ENCODE peak calls at places on chromosomes 1 and 21, in six cellular contexts. One of them, this sample, is unnamed.

GRCh38 chr1:228978486-228979324 is 243.4 kb downstream of the RHOU start:
- DNase-seq in mesenchymal stem cell: no peak
- DNase-seq in H1: no peak
- DNase-seq in IMR-90: no peak
- DNase-seq in mesendoderm: peak
- DNase-seq in neuronal stem cell: no peak
- DNase-seq in this sample: peak

GRCh38 chr1:72282690-72283203 is 408 bp upstream of the NEGR1 start:
- DNase-seq in mesendoderm: peak
- DNase-seq in H1: peak
- DNase-seq in IMR-90: peak
- DNase-seq in mesenchymal stem cell: peak
- DNase-seq in neuronal stem cell: peak
- DNase-seq in this sample: peak

GRCh38 chr1:227709451-227709850 is 25.7 kb downstream of the JMJD4 start:
- DNase-seq in neuronal stem cell: no peak
- DNase-seq in H1: no peak
- DNase-seq in mesenchymal stem cell: no peak
- DNase-seq in mesendoderm: no peak
- DNase-seq in IMR-90: no peak
- DNase-seq in this sample: peak

GRCh38 chr1:112956503-112957132 is 622 bp upstream of the SLC16A1 start:
- DNase-seq in IMR-90: no peak
- DNase-seq in neuronal stem cell: no peak
- DNase-seq in H1: no peak
- DNase-seq in mesenchymal stem cell: peak
- DNase-seq in mesendoderm: peak
- DNase-seq in this sample: peak

GRCh38 chr1:56644941-56645662 is at the start of gene PRKAA2:
- DNase-seq in mesendoderm: peak
- DNase-seq in neuronal stem cell: peak
- DNase-seq in mesenchymal stem cell: peak
- DNase-seq in H1: peak
- DNase-seq in IMR-90: peak
- DNase-seq in this sample: peak

GRCh38 chr1:175390081-175390481 is 197.5 kb upstream of the KIAA0040 start:
- DNase-seq in mesendoderm: no peak
- DNase-seq in H1: no peak
- DNase-seq in neuronal stem cell: no peak
- DNase-seq in mesenchymal stem cell: no peak
- DNase-seq in IMR-90: no peak
- DNase-seq in this sample: no peak

GRCh38 chr1:247528812-247529474 is 7.3 kb downstream of the OR2C3 start:
- DNase-seq in mesendoderm: no peak
- DNase-seq in H1: no peak
- DNase-seq in IMR-90: no peak
- DNase-seq in mesenchymal stem cell: no peak
- DNase-seq in neuronal stem cell: no peak
- DNase-seq in this sample: peak

GRCh38 chr1:53349968-53350852 is 22.3 kb upstream of the LRP8 start:
- DNase-seq in neuronal stem cell: no peak
- DNase-seq in IMR-90: no peak
- DNase-seq in mesenchymal stem cell: no peak
- DNase-seq in H1: peak
- DNase-seq in mesendoderm: no peak
- DNase-seq in this sample: no peak

GRCh38 chr21:43270800-43271261 is 102.0 kb downstream of the CRYAA start:
- DNase-seq in mesenchymal stem cell: no peak
- DNase-seq in neuronal stem cell: no peak
- DNase-seq in mesendoderm: no peak
- DNase-seq in H1: no peak
- DNase-seq in IMR-90: no peak
- DNase-seq in this sample: no peak

GRCh38 chr1:172109357-172109756 is 268.1 kb downstream of the DNM3 start:
- DNase-seq in mesendoderm: no peak
- DNase-seq in mesenchymal stem cell: no peak
- DNase-seq in neuronal stem cell: no peak
- DNase-seq in H1: no peak
- DNase-seq in IMR-90: peak
- DNase-seq in this sample: no peak

GRCh38 chr1:13583964-13584791 is 546 bp downstream of the PDPN start:
- DNase-seq in neuronal stem cell: peak
- DNase-seq in IMR-90: no peak
- DNase-seq in mesendoderm: peak
- DNase-seq in H1: peak
- DNase-seq in mesenchymal stem cell: peak
- DNase-seq in this sample: no peak

GRCh38 chr1:88398338-88398737 is 285.7 kb upstream of the PKN2 start:
- DNase-seq in mesendoderm: no peak
- DNase-seq in IMR-90: no peak
- DNase-seq in mesenchymal stem cell: no peak
- DNase-seq in neuronal stem cell: no peak
- DNase-seq in H1: no peak
- DNase-seq in this sample: peak

DNA sequence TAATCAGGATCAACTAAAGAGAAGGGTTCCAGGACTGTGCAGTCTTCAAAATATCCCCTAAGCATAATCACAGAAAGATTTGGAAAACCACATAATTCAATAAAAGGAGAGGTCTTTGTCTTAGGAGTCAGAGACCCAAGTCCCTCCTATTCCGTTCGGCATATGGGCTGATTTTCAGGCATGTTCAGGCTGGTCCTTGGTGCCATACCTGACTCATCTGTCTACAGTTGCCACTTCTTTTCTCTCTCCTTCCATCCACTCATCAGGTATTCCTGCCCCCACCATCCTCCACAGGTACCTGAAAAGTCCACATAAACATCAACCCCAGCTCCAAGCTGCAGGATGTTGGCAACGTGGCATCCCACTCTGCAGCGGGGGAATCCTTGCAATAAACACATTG is 29.7 kb upstream of the RPL11 start:
- DNase-seq in mesendoderm: no peak
- DNase-seq in IMR-90: no peak
- DNase-seq in H1: no peak
- DNase-seq in neuronal stem cell: no peak
- DNase-seq in mesenchymal stem cell: no peak
- DNase-seq in this sample: no peak
- H2BK5ac ChIP-seq in mesendoderm: no peak
- H2BK5ac ChIP-seq in IMR-90: no peak
- H2BK5ac ChIP-seq in H1: no peak
- H2BK5ac ChIP-seq in neuronal stem cell: no peak
- H2BK5ac ChIP-seq in mesenchymal stem cell: no peak
- H2BK5ac ChIP-seq in this sample: no peak

DNA sequence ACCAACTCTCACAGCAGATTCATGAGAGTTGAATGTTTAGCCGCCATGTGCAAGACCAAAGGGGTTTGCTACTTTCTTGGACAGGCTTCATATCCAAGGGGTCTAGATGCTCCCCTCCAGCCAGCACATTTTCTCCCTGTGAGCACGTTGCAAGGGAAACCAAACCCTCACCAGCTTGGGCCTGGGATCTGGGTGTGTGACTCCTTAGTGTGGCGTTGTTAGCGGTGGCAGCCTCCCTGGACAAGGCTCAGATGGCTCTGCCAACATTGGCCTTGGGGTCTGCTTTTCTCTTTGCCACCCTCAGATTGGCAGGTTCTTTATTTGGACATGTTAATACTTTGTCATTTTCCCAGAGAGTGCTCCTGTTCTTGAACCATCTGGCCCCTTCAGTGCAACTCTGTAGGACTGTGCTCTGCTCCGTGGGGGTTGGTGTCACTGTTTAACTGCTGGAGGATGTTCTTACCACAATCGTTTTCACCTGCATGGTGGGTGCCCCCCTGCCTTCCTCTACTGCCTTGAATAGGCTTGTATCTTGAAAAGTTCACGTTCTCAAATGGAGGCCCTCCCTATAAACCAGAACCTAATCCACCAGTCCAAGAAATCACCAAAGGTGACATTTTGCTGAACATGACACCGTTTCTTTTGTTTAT is 13.4 kb downstream of the ABCG1 start:
- DNase-seq in neuronal stem cell: no peak
- DNase-seq in mesendoderm: no peak
- DNase-seq in mesenchymal stem cell: no peak
- DNase-seq in H1: no peak
- DNase-seq in IMR-90: no peak
- DNase-seq in this sample: no peak
- H3K4me3 ChIP-seq in neuronal stem cell: no peak
- H3K4me3 ChIP-seq in mesendoderm: no peak
- H3K4me3 ChIP-seq in mesenchymal stem cell: no peak
- H3K4me3 ChIP-seq in H1: no peak
- H3K4me3 ChIP-seq in IMR-90: no peak
- H3K4me3 ChIP-seq in this sample: no peak

DNA sequence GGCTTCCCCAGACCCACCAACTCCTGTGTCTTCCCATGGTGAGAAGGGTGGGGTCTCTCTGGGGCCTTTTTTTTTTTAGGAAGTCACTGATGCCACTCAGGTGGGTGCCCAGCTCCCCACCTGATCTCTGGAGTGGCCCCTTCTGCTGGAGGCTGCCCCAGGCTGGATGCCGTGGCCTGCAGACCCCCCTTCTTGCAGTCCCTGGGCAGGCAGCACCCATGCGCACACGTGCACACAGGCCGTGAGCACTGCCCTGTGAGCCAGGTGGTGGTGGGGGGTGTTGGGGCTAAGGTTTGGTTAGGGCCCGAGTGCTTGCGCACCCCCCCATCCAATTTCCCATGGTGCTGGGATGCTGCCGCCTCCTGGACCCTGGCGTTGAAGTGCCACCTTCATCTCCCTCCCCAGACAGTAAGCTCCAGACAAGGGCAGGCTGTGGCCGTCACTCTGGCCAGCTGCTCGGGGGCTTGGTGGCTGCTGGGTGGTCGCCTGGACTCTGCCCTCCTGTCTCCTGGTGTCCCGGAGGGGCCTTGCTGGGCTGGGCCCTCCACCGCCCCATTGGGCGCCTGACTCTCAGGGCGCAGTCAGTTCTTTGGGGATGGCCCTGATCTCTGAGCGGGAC is 50.6 kb downstream of the SKI start:
- DNase-seq in neuronal stem cell: no peak
- DNase-seq in mesenchymal stem cell: no peak
- DNase-seq in mesendoderm: no peak
- DNase-seq in H1: no peak
- DNase-seq in IMR-90: no peak
- DNase-seq in this sample: no peak
- H2BK5ac ChIP-seq in neuronal stem cell: peak
- H2BK5ac ChIP-seq in mesenchymal stem cell: no peak
- H2BK5ac ChIP-seq in mesendoderm: peak
- H2BK5ac ChIP-seq in H1: peak
- H2BK5ac ChIP-seq in IMR-90: peak
- H2BK5ac ChIP-seq in this sample: peak

GRCh38 chr1:179745743-179746142 is 2.7 kb downstream of the FAM163A start:
- DNase-seq in H1: no peak
- DNase-seq in mesendoderm: no peak
- DNase-seq in neuronal stem cell: no peak
- DNase-seq in mesenchymal stem cell: no peak
- DNase-seq in IMR-90: no peak
- DNase-seq in this sample: no peak

GRCh38 chr1:179742717-179743678 is at the start of gene FAM163A:
- DNase-seq in mesendoderm: peak
- DNase-seq in IMR-90: no peak
- DNase-seq in H1: peak
- DNase-seq in neuronal stem cell: peak
- DNase-seq in mesenchymal stem cell: no peak
- DNase-seq in this sample: peak

GRCh38 chr1:179745131-179745611 is 2.1 kb downstream of the FAM163A start:
- DNase-seq in H1: peak
- DNase-seq in mesendoderm: peak
- DNase-seq in mesenchymal stem cell: no peak
- DNase-seq in IMR-90: no peak
- DNase-seq in neuronal stem cell: no peak
- DNase-seq in this sample: no peak

GRCh38 chr1:179743679-179744400 is 749 bp downstream of the FAM163A start:
- DNase-seq in mesenchymal stem cell: no peak
- DNase-seq in neuronal stem cell: peak
- DNase-seq in mesendoderm: peak
- DNase-seq in IMR-90: no peak
- DNase-seq in H1: peak
- DNase-seq in this sample: peak

GRCh38 chr1:179744401-179745130 is 1.5 kb downstream of the FAM163A start:
- DNase-seq in neuronal stem cell: no peak
- DNase-seq in mesenchymal stem cell: no peak
- DNase-seq in H1: peak
- DNase-seq in mesendoderm: no peak
- DNase-seq in IMR-90: no peak
- DNase-seq in this sample: no peak
- H3K4me3 ChIP-seq in neuronal stem cell: peak
- H3K4me3 ChIP-seq in mesenchymal stem cell: no peak
- H3K4me3 ChIP-seq in H1: peak
- H3K4me3 ChIP-seq in mesendoderm: no peak
- H3K4me3 ChIP-seq in IMR-90: no peak
- H3K4me3 ChIP-seq in this sample: no peak

GRCh38 chr1:44806704-44807363 is at the start of gene DYNLT4:
- DNase-seq in mesenchymal stem cell: no peak
- DNase-seq in H1: no peak
- DNase-seq in neuronal stem cell: no peak
- DNase-seq in mesendoderm: no peak
- DNase-seq in IMR-90: no peak
- DNase-seq in this sample: no peak
- H2BK5ac ChIP-seq in mesenchymal stem cell: peak
- H2BK5ac ChIP-seq in H1: peak
- H2BK5ac ChIP-seq in neuronal stem cell: peak
- H2BK5ac ChIP-seq in mesendoderm: peak
- H2BK5ac ChIP-seq in IMR-90: peak
- H2BK5ac ChIP-seq in this sample: peak

GRCh38 chr1:29052951-29053350 is 70.8 kb downstream of the TMEM200B start:
- DNase-seq in IMR-90: no peak
- DNase-seq in neuronal stem cell: no peak
- DNase-seq in mesenchymal stem cell: no peak
- DNase-seq in H1: no peak
- DNase-seq in mesendoderm: no peak
- DNase-seq in this sample: no peak

GRCh38 chr1:29056256-29056655 is 67.4 kb downstream of the TMEM200B start:
- DNase-seq in neuronal stem cell: no peak
- DNase-seq in H1: no peak
- DNase-seq in mesenchymal stem cell: no peak
- DNase-seq in mesendoderm: no peak
- DNase-seq in IMR-90: no peak
- DNase-seq in this sample: no peak

GRCh38 chr1:29055160-29055559 is 68.5 kb downstream of the TMEM200B start:
- DNase-seq in mesendoderm: no peak
- DNase-seq in IMR-90: peak
- DNase-seq in mesenchymal stem cell: peak
- DNase-seq in neuronal stem cell: no peak
- DNase-seq in H1: no peak
- DNase-seq in this sample: peak

GRCh38 chr1:29050141-29050540 is 73.6 kb downstream of the TMEM200B start:
- DNase-seq in neuronal stem cell: no peak
- DNase-seq in mesenchymal stem cell: no peak
- DNase-seq in IMR-90: no peak
- DNase-seq in H1: no peak
- DNase-seq in mesendoderm: no peak
- DNase-seq in this sample: no peak

GRCh38 chr1:29052100-29052499 is 71.6 kb downstream of the TMEM200B start:
- DNase-seq in mesenchymal stem cell: no peak
- DNase-seq in neuronal stem cell: no peak
- DNase-seq in IMR-90: no peak
- DNase-seq in H1: no peak
- DNase-seq in mesendoderm: no peak
- DNase-seq in this sample: no peak
- H3K4me3 ChIP-seq in mesenchymal stem cell: no peak
- H3K4me3 ChIP-seq in neuronal stem cell: no peak
- H3K4me3 ChIP-seq in IMR-90: no peak
- H3K4me3 ChIP-seq in H1: no peak
- H3K4me3 ChIP-seq in mesendoderm: no peak
- H3K4me3 ChIP-seq in this sample: no peak